ENCODE peak calls at places on chromosomes 6 and 20, in six cellular contexts. One of them, this sample, is unnamed.
A peak's percentile ranks its signal among the peaks of the same experiment; 100 is the strongest.

GRCh38 chr20:32872266-32872665 is 13.5 kb downstream of the EFCAB8 start:
- DNase-seq in right cardiac atrium: no peak
- DNase-seq in AG10803: no peak
- DNase-seq in fibroblast of lung: no peak
- DNase-seq in AG04449: no peak
- DNase-seq in neural progenitor cell: no peak
- DNase-seq in this sample: no peak

GRCh38 chr6:50815436-50816114 is 3.1 kb upstream of the TFAP2B start:
- DNase-seq in AG04449: no peak
- DNase-seq in neural progenitor cell: no peak
- DNase-seq in fibroblast of lung: peak; percentile 1
- DNase-seq in AG10803: peak; percentile 14
- DNase-seq in right cardiac atrium: no peak
- DNase-seq in this sample: no peak

GRCh38 chr6:27133281-27134227 is 113.9 kb upstream of the PRSS16 start:
- DNase-seq in fibroblast of lung: peak; percentile 77
- DNase-seq in AG10803: peak; percentile 63
- DNase-seq in neural progenitor cell: peak; percentile 83
- DNase-seq in AG04449: no peak
- DNase-seq in right cardiac atrium: peak; percentile 87
- DNase-seq in this sample: peak; percentile 53

GRCh38 chr20:36532388-36532787 is 8.9 kb upstream of the MYL9 start:
- DNase-seq in AG04449: no peak
- DNase-seq in neural progenitor cell: no peak
- DNase-seq in AG10803: no peak
- DNase-seq in right cardiac atrium: no peak
- DNase-seq in fibroblast of lung: no peak
- DNase-seq in this sample: peak; percentile 31

GRCh38 chr6:164133095-164133494 is 718.6 kb downstream of the QKI start:
- DNase-seq in AG04449: no peak
- DNase-seq in right cardiac atrium: no peak
- DNase-seq in AG10803: no peak
- DNase-seq in neural progenitor cell: no peak
- DNase-seq in fibroblast of lung: peak; percentile 66
- DNase-seq in this sample: no peak

GRCh38 chr20:5705827-5706226 is 44.4 kb upstream of the SHLD1 start:
- DNase-seq in AG04449: no peak
- DNase-seq in fibroblast of lung: no peak
- DNase-seq in neural progenitor cell: no peak
- DNase-seq in right cardiac atrium: no peak
- DNase-seq in AG10803: no peak
- DNase-seq in this sample: no peak

GRCh38 chr6:168841609-168842278 is 400.8 kb downstream of the SMOC2 start:
- DNase-seq in AG10803: no peak
- DNase-seq in AG04449: no peak
- DNase-seq in neural progenitor cell: peak; percentile 18
- DNase-seq in right cardiac atrium: no peak
- DNase-seq in fibroblast of lung: no peak
- DNase-seq in this sample: no peak

GRCh38 chr6:6910734-6911295 is 196.9 kb upstream of the RREB1 start:
- DNase-seq in neural progenitor cell: no peak
- DNase-seq in right cardiac atrium: no peak
- DNase-seq in fibroblast of lung: no peak
- DNase-seq in AG04449: no peak
- DNase-seq in AG10803: no peak
- DNase-seq in this sample: no peak

GRCh38 chr20:25686081-25687077 is 10.3 kb downstream of the ZNF337 start:
- DNase-seq in fibroblast of lung: no peak
- DNase-seq in AG04449: no peak
- DNase-seq in AG10803: no peak
- DNase-seq in right cardiac atrium: peak; percentile 20
- DNase-seq in neural progenitor cell: no peak
- DNase-seq in this sample: no peak

GRCh38 chr6:90008189-90008907 is 114.1 kb downstream of the GJA10 start:
- DNase-seq in AG04449: no peak
- DNase-seq in right cardiac atrium: no peak
- DNase-seq in AG10803: no peak
- DNase-seq in neural progenitor cell: no peak
- DNase-seq in fibroblast of lung: no peak
- DNase-seq in this sample: no peak

GRCh38 chr20:6599876-6600275 is 167.6 kb upstream of the BMP2 start:
- DNase-seq in neural progenitor cell: no peak
- DNase-seq in AG04449: no peak
- DNase-seq in right cardiac atrium: no peak
- DNase-seq in AG10803: no peak
- DNase-seq in fibroblast of lung: peak; percentile 53
- DNase-seq in this sample: no peak

GRCh38 chr6:108676555-108676954 is 115.8 kb downstream of the FOXO3 start:
- DNase-seq in AG04449: no peak
- DNase-seq in fibroblast of lung: no peak
- DNase-seq in right cardiac atrium: no peak
- DNase-seq in neural progenitor cell: no peak
- DNase-seq in AG10803: no peak
- DNase-seq in this sample: no peak

GRCh38 chr6:96381246-96381645 is 140.4 kb upstream of the UFL1 start:
- DNase-seq in fibroblast of lung: no peak
- DNase-seq in AG10803: no peak
- DNase-seq in AG04449: no peak
- DNase-seq in right cardiac atrium: no peak
- DNase-seq in neural progenitor cell: no peak
- DNase-seq in this sample: no peak

GRCh38 chr6:37889015-37889885 is 69.7 kb downstream of the ZFAND3 start:
- DNase-seq in AG10803: peak; percentile 20
- DNase-seq in right cardiac atrium: no peak
- DNase-seq in fibroblast of lung: peak; percentile 35
- DNase-seq in neural progenitor cell: no peak
- DNase-seq in AG04449: no peak
- DNase-seq in this sample: no peak

GRCh38 chr6:62474793-62475192 is 188.8 kb upstream of the KHDRBS2 start:
- DNase-seq in AG10803: no peak
- DNase-seq in fibroblast of lung: no peak
- DNase-seq in neural progenitor cell: no peak
- DNase-seq in right cardiac atrium: no peak
- DNase-seq in AG04449: no peak
- DNase-seq in this sample: no peak

GRCh38 chr20:38433304-38433972 is 1.7 kb downstream of the SNHG17 start:
- DNase-seq in AG04449: no peak
- DNase-seq in fibroblast of lung: no peak
- DNase-seq in right cardiac atrium: no peak
- DNase-seq in AG10803: no peak
- DNase-seq in neural progenitor cell: no peak
- DNase-seq in this sample: no peak

GRCh38 chr20:38432292-38432691 is 2.8 kb downstream of the SNHG17 start:
- DNase-seq in AG10803: no peak
- DNase-seq in right cardiac atrium: no peak
- DNase-seq in AG04449: no peak
- DNase-seq in neural progenitor cell: no peak
- DNase-seq in fibroblast of lung: no peak
- DNase-seq in this sample: no peak

GRCh38 chr20:38429301-38429700 is 5.8 kb downstream of the SNHG17 start:
- DNase-seq in AG04449: no peak
- DNase-seq in AG10803: no peak
- DNase-seq in neural progenitor cell: no peak
- DNase-seq in fibroblast of lung: no peak
- DNase-seq in right cardiac atrium: no peak
- DNase-seq in this sample: no peak

GRCh38 chr20:38428800-38429199 is 6.3 kb downstream of the SNHG17 start:
- DNase-seq in neural progenitor cell: no peak
- DNase-seq in fibroblast of lung: no peak
- DNase-seq in AG10803: no peak
- DNase-seq in AG04449: no peak
- DNase-seq in right cardiac atrium: no peak
- DNase-seq in this sample: no peak

GRCh38 chr20:38430679-38431325 is 4.3 kb downstream of the SNHG17 start:
- DNase-seq in neural progenitor cell: no peak
- DNase-seq in AG10803: peak; percentile 33
- DNase-seq in fibroblast of lung: peak; percentile 20
- DNase-seq in right cardiac atrium: no peak
- DNase-seq in AG04449: no peak
- DNase-seq in this sample: no peak
- H3K4me3 ChIP-seq in neural progenitor cell: no peak overlapping the region
- H3K4me3 ChIP-seq in AG10803: no peak overlapping the region
- H3K4me3 ChIP-seq in fibroblast of lung: no peak overlapping the region
- H3K4me3 ChIP-seq in right cardiac atrium: no peak overlapping the region
- H3K4me3 ChIP-seq in AG04449: no peak overlapping the region
- H3K4me3 ChIP-seq in this sample: no peak overlapping the region

GRCh38 chr20:40686893-40687292 is 2.1 kb downstream of the MAFB start:
- DNase-seq in AG10803: no peak
- DNase-seq in neural progenitor cell: peak; percentile 43
- DNase-seq in fibroblast of lung: no peak
- DNase-seq in AG04449: no peak
- DNase-seq in right cardiac atrium: no peak
- DNase-seq in this sample: peak; percentile 52
- H3K4me3 ChIP-seq in AG10803: peak overlapping the region; percentile 62
- H3K4me3 ChIP-seq in neural progenitor cell: peak overlapping the region; percentile 57
- H3K4me3 ChIP-seq in fibroblast of lung: no peak overlapping the region
- H3K4me3 ChIP-seq in AG04449: peak overlapping the region; percentile 63
- H3K4me3 ChIP-seq in right cardiac atrium: peak overlapping the region; percentile 61
- H3K4me3 ChIP-seq in this sample: peak overlapping the region; percentile 57

GRCh38 chr6:77683515-77683914 is 30.7 kb downstream of the MEI4 start:
- DNase-seq in neural progenitor cell: no peak
- DNase-seq in AG10803: no peak
- DNase-seq in fibroblast of lung: no peak
- DNase-seq in AG04449: no peak
- DNase-seq in right cardiac atrium: no peak
- DNase-seq in this sample: no peak

GRCh38 chr6:77688641-77689040 is 35.8 kb downstream of the MEI4 start:
- DNase-seq in AG04449: no peak
- DNase-seq in neural progenitor cell: no peak
- DNase-seq in fibroblast of lung: no peak
- DNase-seq in AG10803: no peak
- DNase-seq in right cardiac atrium: no peak
- DNase-seq in this sample: no peak
- H3K4me3 ChIP-seq in AG04449: no peak overlapping the region
- H3K4me3 ChIP-seq in neural progenitor cell: no peak overlapping the region
- H3K4me3 ChIP-seq in fibroblast of lung: no peak overlapping the region
- H3K4me3 ChIP-seq in AG10803: no peak overlapping the region
- H3K4me3 ChIP-seq in right cardiac atrium: no peak overlapping the region
- H3K4me3 ChIP-seq in this sample: no peak overlapping the region

GRCh38 chr6:17429381-17430061 is 36.1 kb downstream of the CAP2 start:
- DNase-seq in right cardiac atrium: no peak
- DNase-seq in neural progenitor cell: no peak
- DNase-seq in fibroblast of lung: peak; percentile 66
- DNase-seq in AG04449: no peak
- DNase-seq in AG10803: no peak
- DNase-seq in this sample: no peak
- H3K4me3 ChIP-seq in right cardiac atrium: no peak overlapping the region
- H3K4me3 ChIP-seq in neural progenitor cell: no peak overlapping the region
- H3K4me3 ChIP-seq in fibroblast of lung: no peak overlapping the region
- H3K4me3 ChIP-seq in AG04449: no peak overlapping the region
- H3K4me3 ChIP-seq in AG10803: no peak overlapping the region
- H3K4me3 ChIP-seq in this sample: no peak overlapping the region

GRCh38 chr6:157751547-157752200 is 71.4 kb upstream of the SNX9 start:
- DNase-seq in AG04449: no peak
- DNase-seq in right cardiac atrium: no peak
- DNase-seq in fibroblast of lung: no peak
- DNase-seq in AG10803: no peak
- DNase-seq in neural progenitor cell: no peak
- DNase-seq in this sample: no peak
- H3K4me3 ChIP-seq in AG04449: no peak overlapping the region
- H3K4me3 ChIP-seq in right cardiac atrium: no peak overlapping the region
- H3K4me3 ChIP-seq in fibroblast of lung: no peak overlapping the region
- H3K4me3 ChIP-seq in AG10803: no peak overlapping the region
- H3K4me3 ChIP-seq in neural progenitor cell: no peak overlapping the region
- H3K4me3 ChIP-seq in this sample: no peak overlapping the region

DNA sequence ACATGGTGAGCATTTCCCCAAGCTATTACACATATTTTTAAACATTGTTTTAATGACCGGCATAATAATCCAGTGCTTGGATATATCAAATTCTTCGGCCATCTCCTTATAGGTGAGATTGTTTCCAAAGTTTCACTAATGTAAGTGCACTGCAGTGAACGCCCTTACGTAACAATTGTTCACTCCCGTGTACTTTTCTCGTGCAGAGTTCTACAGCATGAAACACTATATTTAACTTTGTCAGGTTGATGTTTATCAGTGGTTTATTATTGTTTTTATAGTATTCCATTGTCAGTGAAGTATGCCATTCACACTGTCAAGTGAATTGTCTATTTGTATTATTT is 3.4 kb upstream of the GZF1 start:
- DNase-seq in fibroblast of lung: no peak
- DNase-seq in right cardiac atrium: no peak
- DNase-seq in neural progenitor cell: no peak
- DNase-seq in AG10803: no peak
- DNase-seq in AG04449: no peak
- DNase-seq in this sample: no peak
- H3K4me3 ChIP-seq in fibroblast of lung: peak overlapping the region; percentile 24
- H3K4me3 ChIP-seq in right cardiac atrium: peak overlapping the region; percentile 12
- H3K4me3 ChIP-seq in neural progenitor cell: peak overlapping the region; percentile 43
- H3K4me3 ChIP-seq in AG10803: peak overlapping the region; percentile 55
- H3K4me3 ChIP-seq in AG04449: peak overlapping the region; percentile 58
- H3K4me3 ChIP-seq in this sample: no peak overlapping the region

DNA sequence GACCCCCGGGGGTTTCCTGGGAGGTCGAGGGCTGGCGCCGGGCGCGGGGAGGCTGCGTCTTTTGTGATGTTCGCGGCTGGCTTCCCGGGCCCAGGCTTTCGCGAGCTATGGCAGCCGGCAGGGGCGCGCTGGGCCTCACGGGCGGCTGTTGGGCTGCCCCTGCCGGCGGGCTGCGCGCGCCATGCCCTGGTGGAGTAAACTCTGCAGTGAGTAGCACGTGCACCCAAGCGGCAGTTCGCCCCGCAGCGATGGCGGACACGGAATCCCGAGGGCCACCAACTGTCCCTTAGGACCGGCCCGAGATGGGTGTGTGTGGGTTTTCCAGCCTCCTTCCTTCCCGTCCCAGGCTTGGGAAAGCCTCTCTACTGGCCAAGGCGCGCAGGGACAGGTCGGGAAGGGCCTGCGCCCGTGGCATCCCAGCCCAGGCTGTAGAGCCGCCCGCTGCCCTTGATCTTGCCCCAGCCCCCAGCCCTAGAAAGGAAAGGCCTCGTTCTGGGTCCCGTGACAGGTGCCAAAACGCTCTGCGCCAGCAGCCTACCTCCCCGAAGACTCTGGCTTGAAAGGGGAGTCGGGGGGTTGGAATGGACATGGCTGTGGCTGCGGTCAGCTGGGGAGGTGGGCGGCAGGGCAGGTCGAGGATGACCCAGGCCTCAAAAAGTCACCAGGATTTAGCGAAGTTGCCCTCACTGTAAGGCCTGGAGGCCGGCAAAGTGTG is 49.7 kb downstream of the ZBTB2 start:
- DNase-seq in neural progenitor cell: no peak
- DNase-seq in right cardiac atrium: peak; percentile 56
- DNase-seq in fibroblast of lung: no peak
- DNase-seq in AG10803: no peak
- DNase-seq in AG04449: no peak
- DNase-seq in this sample: peak; percentile 53
- H3K4me3 ChIP-seq in neural progenitor cell: no peak overlapping the region
- H3K4me3 ChIP-seq in right cardiac atrium: no peak overlapping the region
- H3K4me3 ChIP-seq in fibroblast of lung: no peak overlapping the region
- H3K4me3 ChIP-seq in AG10803: no peak overlapping the region
- H3K4me3 ChIP-seq in AG04449: no peak overlapping the region
- H3K4me3 ChIP-seq in this sample: no peak overlapping the region